ENCODE peak calls at places on chromosomes 5 and 9, in eight cellular contexts. One of them, this sample, is unnamed.

GRCh38 chr5:103450333-103451061 is 112.1 kb downstream of the NUDT12 start:
- DNase-seq in PC-3: peak
- DNase-seq in CD4-positive, alpha-beta T cell: no peak
- DNase-seq in dorsolateral prefrontal cortex: peak
- DNase-seq in IMR-90: peak
- DNase-seq in pancreas: no peak
- DNase-seq in endothelial cell of umbilical vein: no peak
- DNase-seq in A549: no peak
- DNase-seq in this sample: no peak

GRCh38 chr5:154767537-154767936 is 12.4 kb downstream of the LARP1 start:
- DNase-seq in PC-3: no peak
- DNase-seq in CD4-positive, alpha-beta T cell: no peak
- DNase-seq in dorsolateral prefrontal cortex: no peak
- DNase-seq in IMR-90: no peak
- DNase-seq in pancreas: no peak
- DNase-seq in endothelial cell of umbilical vein: no peak
- DNase-seq in A549: no peak
- DNase-seq in this sample: no peak

GRCh38 chr9:4334439-4334838 is 34.6 kb upstream of the GLIS3 start:
- DNase-seq in PC-3: peak
- DNase-seq in CD4-positive, alpha-beta T cell: no peak
- DNase-seq in dorsolateral prefrontal cortex: peak
- DNase-seq in IMR-90: peak
- DNase-seq in pancreas: peak
- DNase-seq in endothelial cell of umbilical vein: peak
- DNase-seq in A549: peak
- DNase-seq in this sample: peak

GRCh38 chr9:124595743-124596142 is 88.5 kb upstream of the NR5A1 start:
- DNase-seq in PC-3: no peak
- DNase-seq in CD4-positive, alpha-beta T cell: no peak
- DNase-seq in dorsolateral prefrontal cortex: no peak
- DNase-seq in IMR-90: no peak
- DNase-seq in pancreas: no peak
- DNase-seq in endothelial cell of umbilical vein: no peak
- DNase-seq in A549: no peak
- DNase-seq in this sample: no peak

GRCh38 chr5:95856501-95856981 is 34.0 kb upstream of the GLRX start:
- DNase-seq in PC-3: no peak
- DNase-seq in CD4-positive, alpha-beta T cell: no peak
- DNase-seq in dorsolateral prefrontal cortex: no peak
- DNase-seq in IMR-90: no peak
- DNase-seq in pancreas: no peak
- DNase-seq in endothelial cell of umbilical vein: no peak
- DNase-seq in A549: no peak
- DNase-seq in this sample: no peak

GRCh38 chr9:19631181-19631580 is 157.7 kb downstream of the SLC24A2 start:
- DNase-seq in PC-3: no peak
- DNase-seq in CD4-positive, alpha-beta T cell: no peak
- DNase-seq in dorsolateral prefrontal cortex: no peak
- DNase-seq in IMR-90: no peak
- DNase-seq in pancreas: no peak
- DNase-seq in endothelial cell of umbilical vein: no peak
- DNase-seq in A549: no peak
- DNase-seq in this sample: no peak

GRCh38 chr5:115855959-115856358 is 14.2 kb downstream of the AP3S1 start:
- DNase-seq in PC-3: no peak
- DNase-seq in CD4-positive, alpha-beta T cell: no peak
- DNase-seq in dorsolateral prefrontal cortex: no peak
- DNase-seq in IMR-90: peak
- DNase-seq in pancreas: no peak
- DNase-seq in endothelial cell of umbilical vein: no peak
- DNase-seq in A549: no peak
- DNase-seq in this sample: no peak

GRCh38 chr9:127854169-127854833 is at the start of gene ENG:
- DNase-seq in PC-3: no peak
- DNase-seq in CD4-positive, alpha-beta T cell: no peak
- DNase-seq in dorsolateral prefrontal cortex: no peak
- DNase-seq in IMR-90: peak
- DNase-seq in pancreas: no peak
- DNase-seq in endothelial cell of umbilical vein: peak
- DNase-seq in A549: no peak
- DNase-seq in this sample: peak

GRCh38 chr9:14198049-14198448 is 115.9 kb downstream of the NFIB start:
- DNase-seq in PC-3: no peak
- DNase-seq in CD4-positive, alpha-beta T cell: no peak
- DNase-seq in dorsolateral prefrontal cortex: no peak
- DNase-seq in IMR-90: no peak
- DNase-seq in pancreas: no peak
- DNase-seq in endothelial cell of umbilical vein: no peak
- DNase-seq in A549: no peak
- DNase-seq in this sample: no peak

GRCh38 chr9:23232831-23233230 is 593.2 kb downstream of the ELAVL2 start:
- DNase-seq in PC-3: no peak
- DNase-seq in CD4-positive, alpha-beta T cell: no peak
- DNase-seq in dorsolateral prefrontal cortex: no peak
- DNase-seq in IMR-90: no peak
- DNase-seq in pancreas: no peak
- DNase-seq in endothelial cell of umbilical vein: no peak
- DNase-seq in A549: no peak
- DNase-seq in this sample: no peak

GRCh38 chr9:124818431-124819281 is 34.6 kb upstream of the WDR38 start:
- DNase-seq in PC-3: peak
- DNase-seq in CD4-positive, alpha-beta T cell: no peak
- DNase-seq in dorsolateral prefrontal cortex: no peak
- DNase-seq in IMR-90: peak
- DNase-seq in pancreas: no peak
- DNase-seq in endothelial cell of umbilical vein: no peak
- DNase-seq in A549: no peak
- DNase-seq in this sample: no peak

GRCh38 chr5:40428129-40428528 is 251.6 kb upstream of the PTGER4 start:
- DNase-seq in PC-3: peak
- DNase-seq in CD4-positive, alpha-beta T cell: no peak
- DNase-seq in dorsolateral prefrontal cortex: no peak
- DNase-seq in IMR-90: peak
- DNase-seq in pancreas: no peak
- DNase-seq in endothelial cell of umbilical vein: peak
- DNase-seq in A549: no peak
- DNase-seq in this sample: peak

GRCh38 chr9:33159058-33159759 is 7.9 kb downstream of the B4GALT1 start:
- DNase-seq in PC-3: peak
- DNase-seq in CD4-positive, alpha-beta T cell: no peak
- DNase-seq in dorsolateral prefrontal cortex: no peak
- DNase-seq in IMR-90: peak
- DNase-seq in pancreas: no peak
- DNase-seq in endothelial cell of umbilical vein: peak
- DNase-seq in A549: no peak
- DNase-seq in this sample: peak

GRCh38 chr5:88643315-88643714 is 239.7 kb downstream of the MEF2C start:
- DNase-seq in PC-3: peak
- DNase-seq in CD4-positive, alpha-beta T cell: no peak
- DNase-seq in dorsolateral prefrontal cortex: no peak
- DNase-seq in IMR-90: no peak
- DNase-seq in pancreas: no peak
- DNase-seq in endothelial cell of umbilical vein: no peak
- DNase-seq in A549: no peak
- DNase-seq in this sample: no peak

GRCh38 chr9:134571946-134572914 is 69.4 kb upstream of the COL5A1 start:
- DNase-seq in PC-3: no peak
- DNase-seq in CD4-positive, alpha-beta T cell: no peak
- DNase-seq in dorsolateral prefrontal cortex: no peak
- DNase-seq in IMR-90: no peak
- DNase-seq in pancreas: no peak
- DNase-seq in endothelial cell of umbilical vein: no peak
- DNase-seq in A549: no peak
- DNase-seq in this sample: no peak

GRCh38 chr5:134464988-134465855 is 53.5 kb upstream of the CDKN2AIPNL start:
- DNase-seq in PC-3: no peak
- DNase-seq in CD4-positive, alpha-beta T cell: no peak
- DNase-seq in dorsolateral prefrontal cortex: no peak
- DNase-seq in IMR-90: no peak
- DNase-seq in pancreas: no peak
- DNase-seq in endothelial cell of umbilical vein: no peak
- DNase-seq in A549: no peak
- DNase-seq in this sample: no peak

GRCh38 chr5:134463991-134464760 is 52.5 kb upstream of the CDKN2AIPNL start:
- DNase-seq in PC-3: no peak
- DNase-seq in CD4-positive, alpha-beta T cell: no peak
- DNase-seq in dorsolateral prefrontal cortex: no peak
- DNase-seq in IMR-90: peak
- DNase-seq in pancreas: no peak
- DNase-seq in endothelial cell of umbilical vein: no peak
- DNase-seq in A549: no peak
- DNase-seq in this sample: no peak

GRCh38 chr5:134465856-134466240 is 54.2 kb upstream of the CDKN2AIPNL start:
- DNase-seq in PC-3: peak
- DNase-seq in CD4-positive, alpha-beta T cell: no peak
- DNase-seq in dorsolateral prefrontal cortex: peak
- DNase-seq in IMR-90: peak
- DNase-seq in pancreas: peak
- DNase-seq in endothelial cell of umbilical vein: peak
- DNase-seq in A549: peak
- DNase-seq in this sample: peak

GRCh38 chr5:134467231-134467630 is 55.5 kb upstream of the CDKN2AIPNL start:
- DNase-seq in PC-3: no peak
- DNase-seq in CD4-positive, alpha-beta T cell: no peak
- DNase-seq in dorsolateral prefrontal cortex: no peak
- DNase-seq in IMR-90: no peak
- DNase-seq in pancreas: no peak
- DNase-seq in endothelial cell of umbilical vein: no peak
- DNase-seq in A549: no peak
- DNase-seq in this sample: no peak

DNA sequence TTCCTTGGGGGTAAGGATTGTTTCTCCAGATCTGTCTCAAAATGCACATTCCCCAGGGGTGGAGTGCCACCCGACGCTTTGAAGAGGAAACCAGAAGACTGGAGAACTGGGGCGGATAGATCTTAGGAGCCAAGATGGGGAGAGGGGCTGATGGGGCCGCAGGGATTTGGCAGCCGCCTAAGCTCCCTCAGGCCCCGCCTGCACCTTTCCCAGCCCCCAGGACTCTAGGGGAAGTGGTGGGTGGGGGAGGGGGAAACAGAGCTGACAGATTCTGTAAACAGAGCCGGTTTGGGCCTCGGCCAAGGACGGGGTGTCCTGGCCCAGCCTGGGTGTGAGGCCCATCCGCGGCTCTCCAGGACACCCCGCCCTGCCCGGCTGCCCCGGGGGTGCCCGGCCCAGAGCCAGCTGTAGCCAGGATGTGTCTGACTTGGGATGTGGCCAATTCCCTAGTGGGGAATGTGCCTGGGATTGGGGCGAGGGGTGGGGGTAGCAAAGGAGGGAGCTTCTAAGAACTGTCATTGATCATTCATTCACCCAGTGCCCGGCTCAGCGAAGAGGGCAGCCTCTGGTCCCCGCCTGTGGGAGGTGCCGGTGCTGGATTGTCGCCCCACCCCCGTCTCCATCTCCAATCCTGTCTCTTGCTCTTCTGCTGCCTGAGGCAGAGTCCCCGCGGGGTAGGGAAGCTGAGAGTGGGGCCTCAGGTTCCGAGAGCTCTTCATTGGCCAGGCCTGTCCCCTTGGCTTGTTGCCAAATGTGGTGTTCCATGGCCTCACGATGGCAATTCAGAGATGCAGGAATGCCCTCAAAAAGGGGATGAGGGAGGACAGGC is 54.8 kb upstream of the CDKN2AIPNL start:
- DNase-seq in PC-3: peak
- DNase-seq in CD4-positive, alpha-beta T cell: no peak
- DNase-seq in dorsolateral prefrontal cortex: peak
- DNase-seq in IMR-90: peak
- DNase-seq in pancreas: peak
- DNase-seq in endothelial cell of umbilical vein: peak
- DNase-seq in A549: peak
- DNase-seq in this sample: peak
- TF ChIP-seq CTCF in PC-3: no peak
- TF ChIP-seq CTCF in CD4-positive, alpha-beta T cell: no peak
- TF ChIP-seq CTCF in dorsolateral prefrontal cortex: no peak
- TF ChIP-seq CTCF in IMR-90: no peak
- TF ChIP-seq CTCF in pancreas: no peak
- TF ChIP-seq CTCF in endothelial cell of umbilical vein: no peak
- TF ChIP-seq CTCF in A549: no peak
- TF ChIP-seq CTCF in this sample: no peak

DNA sequence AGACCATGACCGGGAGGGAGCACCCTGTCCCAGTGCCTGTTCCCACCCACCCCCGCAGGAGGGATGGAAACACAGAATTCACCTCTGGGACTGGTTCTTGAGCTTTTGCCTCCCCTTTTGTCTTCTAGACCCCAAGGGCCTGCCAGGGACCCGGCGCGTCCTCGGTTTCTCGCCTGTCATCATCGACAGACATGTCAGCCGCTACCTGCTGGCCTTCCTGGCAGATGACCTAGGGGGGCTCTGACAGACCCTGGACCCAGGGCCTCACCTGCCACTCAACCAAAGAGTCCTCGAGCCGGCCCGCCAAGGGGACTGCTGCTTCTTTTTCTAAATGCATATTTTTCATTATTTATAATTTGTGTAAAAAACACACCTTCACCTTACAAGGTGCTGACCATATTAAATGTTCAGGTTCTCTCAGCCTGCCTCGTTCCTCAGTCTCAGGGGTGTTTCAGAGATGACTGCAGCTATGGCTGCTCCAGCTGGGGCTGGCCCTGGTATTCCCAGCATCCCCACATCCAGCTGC is 16.9 kb downstream of the CARD19 start:
- DNase-seq in PC-3: no peak
- DNase-seq in CD4-positive, alpha-beta T cell: no peak
- DNase-seq in dorsolateral prefrontal cortex: no peak
- DNase-seq in IMR-90: no peak
- DNase-seq in pancreas: no peak
- DNase-seq in endothelial cell of umbilical vein: no peak
- DNase-seq in A549: no peak
- DNase-seq in this sample: peak
- H3K27ac ChIP-seq in PC-3: no peak
- H3K27ac ChIP-seq in CD4-positive, alpha-beta T cell: no peak
- H3K27ac ChIP-seq in dorsolateral prefrontal cortex: no peak
- H3K27ac ChIP-seq in IMR-90: no peak
- H3K27ac ChIP-seq in pancreas: no peak
- H3K27ac ChIP-seq in endothelial cell of umbilical vein: no peak
- H3K27ac ChIP-seq in A549: peak
- H3K27ac ChIP-seq in this sample: no peak

GRCh38 chr5:168726342-168726741 is 147.2 kb upstream of the PANK3 start:
- DNase-seq in PC-3: no peak
- DNase-seq in CD4-positive, alpha-beta T cell: no peak
- DNase-seq in dorsolateral prefrontal cortex: no peak
- DNase-seq in IMR-90: no peak
- DNase-seq in pancreas: no peak
- DNase-seq in endothelial cell of umbilical vein: no peak
- DNase-seq in A549: no peak
- DNase-seq in this sample: no peak
- TF ChIP-seq CTCF in PC-3: no peak
- TF ChIP-seq CTCF in CD4-positive, alpha-beta T cell: no peak
- TF ChIP-seq CTCF in dorsolateral prefrontal cortex: no peak
- TF ChIP-seq CTCF in IMR-90: no peak
- TF ChIP-seq CTCF in pancreas: no peak
- TF ChIP-seq CTCF in endothelial cell of umbilical vein: no peak
- TF ChIP-seq CTCF in A549: no peak
- TF ChIP-seq CTCF in this sample: no peak

GRCh38 chr9:113139953-113140352 is 10.9 kb upstream of the SLC31A2 start:
- DNase-seq in PC-3: no peak
- DNase-seq in CD4-positive, alpha-beta T cell: no peak
- DNase-seq in dorsolateral prefrontal cortex: no peak
- DNase-seq in IMR-90: no peak
- DNase-seq in pancreas: no peak
- DNase-seq in endothelial cell of umbilical vein: no peak
- DNase-seq in A549: no peak
- DNase-seq in this sample: no peak
- H3K27ac ChIP-seq in PC-3: no peak
- H3K27ac ChIP-seq in CD4-positive, alpha-beta T cell: no peak
- H3K27ac ChIP-seq in dorsolateral prefrontal cortex: peak
- H3K27ac ChIP-seq in IMR-90: no peak
- H3K27ac ChIP-seq in pancreas: no peak
- H3K27ac ChIP-seq in endothelial cell of umbilical vein: no peak
- H3K27ac ChIP-seq in A549: no peak
- H3K27ac ChIP-seq in this sample: no peak

GRCh38 chr9:90964101-90965020 is 162.7 kb downstream of the SYK start:
- DNase-seq in PC-3: no peak
- DNase-seq in CD4-positive, alpha-beta T cell: no peak
- DNase-seq in dorsolateral prefrontal cortex: no peak
- DNase-seq in IMR-90: no peak
- DNase-seq in pancreas: peak
- DNase-seq in endothelial cell of umbilical vein: peak
- DNase-seq in A549: peak
- DNase-seq in this sample: no peak
- TF ChIP-seq CTCF in PC-3: no peak
- TF ChIP-seq CTCF in CD4-positive, alpha-beta T cell: no peak
- TF ChIP-seq CTCF in dorsolateral prefrontal cortex: no peak
- TF ChIP-seq CTCF in IMR-90: no peak
- TF ChIP-seq CTCF in pancreas: no peak
- TF ChIP-seq CTCF in endothelial cell of umbilical vein: no peak
- TF ChIP-seq CTCF in A549: no peak
- TF ChIP-seq CTCF in this sample: no peak

This sample was measured in psoas muscle.